ENCODE peak calls at places on chromosomes 1 and 21, in eight cellular contexts. G is omental fat pad, J is NAMALWA, T is heart right ventricle, F is mucosa of gallbladder, R is foreskin fibroblast, Q is heart left ventricle, X is psoas muscle. A is an unnamed sample.

GRCh38 chr21:15141236-15141970 is 76.6 kb upstream of the NRIP1 start:
- DNase-seq in G (no peak), J (no peak), T (no peak), F (peak; percentile 86), R (no peak), Q (no peak), X (no peak), A (peak; percentile 73)

GRCh38 chr1:28631713-28632112 is 11.2 kb downstream of the TAF12 start:
- DNase-seq in G (no peak), J (no peak), T (no peak), F (no peak), R (no peak), Q (no peak), X (no peak), A (no peak)

GRCh38 chr21:38875694-38876492 is 70.2 kb downstream of the ETS2 start:
- DNase-seq in G (no peak), J (no peak), T (no peak), F (no peak), R (no peak), Q (no peak), X (no peak), A (peak; percentile 50)

GRCh38 chr1:115641762-115642167 is at the start of gene VANGL1:
- DNase-seq in G (no peak), J (no peak), T (peak; percentile 65), F (peak; percentile 47), R (peak; percentile 54), Q (peak; percentile 79), X (peak; percentile 75), A (no peak)

GRCh38 chr1:46301406-46302090 is 1.9 kb downstream of the LRRC41 start:
- DNase-seq in G (no peak), J (no peak), T (peak; percentile 38), F (peak; percentile 11), R (peak; percentile 38), Q (peak; percentile 47), X (peak; percentile 74), A (no peak)

GRCh38 chr21:42474043-42474831 is 21.8 kb downstream of the RSPH1 start:
- DNase-seq in G (no peak), J (no peak), T (no peak), F (peak; percentile 91), R (no peak), Q (no peak), X (no peak), A (peak; percentile 89)

GRCh38 chr1:90730247-90731022 is 13.3 kb upstream of the BARHL2 start:
- DNase-seq in G (no peak), J (no peak), T (no peak), F (no peak), R (peak; percentile 16), Q (no peak), X (no peak), A (no peak)

GRCh38 chr1:2496087-2496622 is 20.1 kb downstream of the PLCH2 start:
- DNase-seq in G (no peak), J (peak; percentile 87), T (no peak), F (no peak), R (no peak), Q (no peak), X (no peak), A (no peak)

A was measured in bronchial epithelial cell.